ENCODE peak calls at places on chromosome 15, in seven cellular contexts. U is stimulated activated CD8-positive, alpha-beta memory T cell treated with anti-CD3 and anti-CD28 coated beads, Interleukin-4, amount 100 ng/mL, for 4 hours; M is NAMALWA; J is germinal center; R is lower lobe of right lung; I is naive thymus-derived CD4-positive, alpha-beta T cell; Z is stimulated activated naive CD4-positive, alpha-beta T cell. L is an unnamed sample.

GRCh38 chr15:52191207-52191606 is at the start of gene GNB5:
- DNase-seq in U (no peak), M (no peak), J (no peak), R (no peak), I (no peak), Z (no peak), L (no peak)

GRCh38 chr15:82828064-82828463 is 18.6 kb downstream of the WHAMM start:
- DNase-seq in U (no peak), M (no peak), J (no peak), R (no peak), I (no peak), Z (no peak), L (no peak)

GRCh38 chr15:56871180-56871579 is 47.3 kb upstream of the TCF12 start:
- DNase-seq in U (no peak), M (no peak), J (no peak), R (no peak), I (no peak), Z (no peak), L (no peak)

GRCh38 chr15:32671339-32672325 is 30.1 kb downstream of the SCG5 start:
- DNase-seq in U (no peak), M (no peak), J (no peak), R (no peak), I (no peak), Z (no peak), L (no peak)

GRCh38 chr15:51908312-51908711 is 63.3 kb downstream of the LEO1 start:
- DNase-seq in U (no peak), M (no peak), J (no peak), R (no peak), I (no peak), Z (no peak), L (no peak)

GRCh38 chr15:71133734-71134464 is 18.6 kb downstream of the THSD4 start:
- DNase-seq in U (no peak), M (no peak), J (no peak), R (no peak), I (no peak), Z (no peak), L (no peak)

GRCh38 chr15:82919231-82919886 is 33.2 kb downstream of the HOMER2 start:
- DNase-seq in U (no peak), M (no peak), J (no peak), R (peak; percentile 73), I (no peak), Z (no peak), L (no peak)

GRCh38 chr15:40763801-40764765 is at the start of gene GCHFR:
- DNase-seq in U (peak; percentile 36), M (peak; percentile 77), J (peak; percentile 79), R (peak; percentile 89), I (peak; percentile 86), Z (peak; percentile 66), L (no peak)

GRCh38 chr15:33284336-33284735 is 26.4 kb upstream of the RYR3 start:
- DNase-seq in U (no peak), M (no peak), J (no peak), R (no peak), I (no peak), Z (no peak), L (no peak)

GRCh38 chr15:27902680-27903385 is 196.3 kb downstream of the OCA2 start:
- DNase-seq in U (no peak), M (no peak), J (no peak), R (no peak), I (no peak), Z (no peak), L (no peak)

GRCh38 chr15:72315706-72316370 is 4.1 kb downstream of the CELF6 start:
- DNase-seq in U (no peak), M (no peak), J (no peak), R (no peak), I (no peak), Z (no peak), L (no peak)

GRCh38 chr15:38541046-38541445 is 23.6 kb downstream of the RASGRP1 start:
- DNase-seq in U (no peak), M (no peak), J (no peak), R (no peak), I (no peak), Z (no peak), L (no peak)

GRCh38 chr15:38263996-38264395 is 11.4 kb downstream of the SPRED1 start:
- DNase-seq in U (no peak), M (no peak), J (no peak), R (no peak), I (no peak), Z (no peak), L (no peak)

GRCh38 chr15:66252411-66253295 is 897 bp downstream of the MEGF11 start:
- DNase-seq in U (no peak), M (peak; percentile 53), J (peak; percentile 75), R (peak; percentile 64), I (peak; percentile 63), Z (peak; percentile 25), L (no peak)

GRCh38 chr15:98774756-98775497 is 126.6 kb downstream of the IGF1R start:
- DNase-seq in U (no peak), M (no peak), J (no peak), R (no peak), I (no peak), Z (no peak), L (no peak)

GRCh38 chr15:66014639-66015182 is 145.4 kb downstream of the RAB11A start:
- DNase-seq in U (no peak), M (peak; percentile 23), J (no peak), R (no peak), I (no peak), Z (no peak), L (no peak)

GRCh38 chr15:68354923-68355322 is 77.0 kb downstream of the ITGA11 start:
- DNase-seq in U (no peak), M (no peak), J (no peak), R (no peak), I (no peak), Z (no peak), L (no peak)

GRCh38 chr15:94026458-94026967 is 204.8 kb upstream of the MCTP2 start:
- DNase-seq in U (no peak), M (no peak), J (no peak), R (no peak), I (no peak), Z (no peak), L (no peak)